ENCODE peak calls at places on chromosome 14, in six cellular contexts. One of them, this sample, is unnamed.

GRCh38 chr14:99601301-99601945 is 2.6 kb downstream of the CCDC85C start:
- DNase-seq in memory B cell: no peak
- DNase-seq in amniotic stem cell: no peak
- DNase-seq in ovary: no peak
- DNase-seq in HTR-8/SVneo: no peak
- DNase-seq in tibial artery: no peak
- DNase-seq in this sample: no peak

GRCh38 chr14:87888136-87888999 is 104.6 kb downstream of the GALC start:
- DNase-seq in memory B cell: no peak
- DNase-seq in amniotic stem cell: no peak
- DNase-seq in ovary: no peak
- DNase-seq in HTR-8/SVneo: no peak
- DNase-seq in tibial artery: peak
- DNase-seq in this sample: no peak

GRCh38 chr14:59333668-59334067 is 131.5 kb downstream of the GPR135 start:
- DNase-seq in memory B cell: no peak
- DNase-seq in amniotic stem cell: peak
- DNase-seq in ovary: no peak
- DNase-seq in HTR-8/SVneo: peak
- DNase-seq in tibial artery: no peak
- DNase-seq in this sample: peak

GRCh38 chr14:74584966-74585365 is 27.1 kb downstream of the LTBP2 start:
- DNase-seq in memory B cell: no peak
- DNase-seq in amniotic stem cell: no peak
- DNase-seq in ovary: no peak
- DNase-seq in HTR-8/SVneo: no peak
- DNase-seq in tibial artery: no peak
- DNase-seq in this sample: no peak

GRCh38 chr14:41865894-41866293 is 259.2 kb downstream of the LRFN5 start:
- DNase-seq in memory B cell: no peak
- DNase-seq in amniotic stem cell: no peak
- DNase-seq in ovary: no peak
- DNase-seq in HTR-8/SVneo: no peak
- DNase-seq in tibial artery: no peak
- DNase-seq in this sample: no peak

GRCh38 chr14:65810326-65810725 is 397.8 kb downstream of the FUT8 start:
- DNase-seq in memory B cell: no peak
- DNase-seq in amniotic stem cell: no peak
- DNase-seq in ovary: no peak
- DNase-seq in HTR-8/SVneo: no peak
- DNase-seq in tibial artery: no peak
- DNase-seq in this sample: no peak

GRCh38 chr14:77407158-77407557 is 16.2 kb downstream of the NOXRED1 start:
- DNase-seq in memory B cell: no peak
- DNase-seq in amniotic stem cell: no peak
- DNase-seq in ovary: no peak
- DNase-seq in HTR-8/SVneo: no peak
- DNase-seq in tibial artery: no peak
- DNase-seq in this sample: no peak

GRCh38 chr14:91731018-91731417 is 868 bp downstream of the CATSPERB start:
- DNase-seq in memory B cell: no peak
- DNase-seq in amniotic stem cell: no peak
- DNase-seq in ovary: no peak
- DNase-seq in HTR-8/SVneo: no peak
- DNase-seq in tibial artery: no peak
- DNase-seq in this sample: no peak

GRCh38 chr14:106850913-106851825 is 1324.8 kb downstream of the TMEM121 start:
- DNase-seq in memory B cell: peak
- DNase-seq in amniotic stem cell: no peak
- DNase-seq in ovary: no peak
- DNase-seq in HTR-8/SVneo: no peak
- DNase-seq in tibial artery: no peak
- DNase-seq in this sample: no peak

GRCh38 chr14:28767239-28767850 is 758 bp downstream of the FOXG1 start:
- DNase-seq in memory B cell: no peak
- DNase-seq in amniotic stem cell: no peak
- DNase-seq in ovary: no peak
- DNase-seq in HTR-8/SVneo: no peak
- DNase-seq in tibial artery: no peak
- DNase-seq in this sample: no peak

GRCh38 chr14:67566908-67567307 is 33.2 kb downstream of the PIGH start:
- DNase-seq in memory B cell: no peak
- DNase-seq in amniotic stem cell: no peak
- DNase-seq in ovary: peak
- DNase-seq in HTR-8/SVneo: no peak
- DNase-seq in tibial artery: no peak
- DNase-seq in this sample: no peak

GRCh38 chr14:102187044-102187443 is 47.3 kb downstream of the WDR20 start:
- DNase-seq in memory B cell: no peak
- DNase-seq in amniotic stem cell: peak
- DNase-seq in ovary: no peak
- DNase-seq in HTR-8/SVneo: peak
- DNase-seq in tibial artery: no peak
- DNase-seq in this sample: no peak

GRCh38 chr14:84493779-84494178 is 1036.2 kb upstream of the FLRT2 start:
- DNase-seq in memory B cell: no peak
- DNase-seq in amniotic stem cell: no peak
- DNase-seq in ovary: no peak
- DNase-seq in HTR-8/SVneo: no peak
- DNase-seq in tibial artery: no peak
- DNase-seq in this sample: no peak

GRCh38 chr14:23538785-23539184 is 12.8 kb downstream of the ZFHX2 start:
- DNase-seq in memory B cell: no peak
- DNase-seq in amniotic stem cell: no peak
- DNase-seq in ovary: no peak
- DNase-seq in HTR-8/SVneo: no peak
- DNase-seq in tibial artery: no peak
- DNase-seq in this sample: no peak

GRCh38 chr14:105283028-105283427 is 17.8 kb downstream of the BRF1 start:
- DNase-seq in memory B cell: no peak
- DNase-seq in amniotic stem cell: no peak
- DNase-seq in ovary: no peak
- DNase-seq in HTR-8/SVneo: no peak
- DNase-seq in tibial artery: no peak
- DNase-seq in this sample: no peak

GRCh38 chr14:68178282-68178681 is 358.7 kb downstream of the RAD51B start:
- DNase-seq in memory B cell: no peak
- DNase-seq in amniotic stem cell: no peak
- DNase-seq in ovary: no peak
- DNase-seq in HTR-8/SVneo: no peak
- DNase-seq in tibial artery: no peak
- DNase-seq in this sample: no peak

GRCh38 chr14:104557766-104558165 is 21.8 kb upstream of the C14orf180 start:
- DNase-seq in memory B cell: no peak
- DNase-seq in amniotic stem cell: no peak
- DNase-seq in ovary: no peak
- DNase-seq in HTR-8/SVneo: no peak
- DNase-seq in tibial artery: no peak
- DNase-seq in this sample: no peak

GRCh38 chr14:100439781-100440180 is 116.6 kb downstream of the SLC25A47 start:
- DNase-seq in memory B cell: no peak
- DNase-seq in amniotic stem cell: no peak
- DNase-seq in ovary: peak
- DNase-seq in HTR-8/SVneo: no peak
- DNase-seq in tibial artery: no peak
- DNase-seq in this sample: no peak

GRCh38 chr14:87615822-87616679 is 376.9 kb downstream of the GALC start:
- DNase-seq in memory B cell: no peak
- DNase-seq in amniotic stem cell: no peak
- DNase-seq in ovary: peak
- DNase-seq in HTR-8/SVneo: peak
- DNase-seq in tibial artery: peak
- DNase-seq in this sample: no peak

GRCh38 chr14:94079891-94080605 is 954 bp downstream of the DDX24 start:
- DNase-seq in memory B cell: peak
- DNase-seq in amniotic stem cell: no peak
- DNase-seq in ovary: no peak
- DNase-seq in HTR-8/SVneo: no peak
- DNase-seq in tibial artery: no peak
- DNase-seq in this sample: no peak

GRCh38 chr14:52871606-52872005 is 79.2 kb downstream of the FERMT2 start:
- DNase-seq in memory B cell: no peak
- DNase-seq in amniotic stem cell: no peak
- DNase-seq in ovary: no peak
- DNase-seq in HTR-8/SVneo: peak
- DNase-seq in tibial artery: no peak
- DNase-seq in this sample: no peak

GRCh38 chr14:71492346-71492745 is 439.9 kb upstream of the RGS6 start:
- DNase-seq in memory B cell: no peak
- DNase-seq in amniotic stem cell: no peak
- DNase-seq in ovary: no peak
- DNase-seq in HTR-8/SVneo: no peak
- DNase-seq in tibial artery: no peak
- DNase-seq in this sample: no peak

GRCh38 chr14:34792593-34792992 is 78.2 kb upstream of the CFL2 start:
- DNase-seq in memory B cell: no peak
- DNase-seq in amniotic stem cell: no peak
- DNase-seq in ovary: no peak
- DNase-seq in HTR-8/SVneo: no peak
- DNase-seq in tibial artery: no peak
- DNase-seq in this sample: no peak

GRCh38 chr14:31950760-31951637 is 126.1 kb upstream of the ARHGAP5 start:
- DNase-seq in memory B cell: no peak
- DNase-seq in amniotic stem cell: no peak
- DNase-seq in ovary: peak
- DNase-seq in HTR-8/SVneo: peak
- DNase-seq in tibial artery: peak
- DNase-seq in this sample: peak

GRCh38 chr14:52895000-52895399 is 55.9 kb downstream of the FERMT2 start:
- DNase-seq in memory B cell: no peak
- DNase-seq in amniotic stem cell: no peak
- DNase-seq in ovary: no peak
- DNase-seq in HTR-8/SVneo: peak
- DNase-seq in tibial artery: no peak
- DNase-seq in this sample: no peak

GRCh38 chr14:53962954-53963490 is 6.4 kb upstream of the BMP4 start:
- DNase-seq in memory B cell: no peak
- DNase-seq in amniotic stem cell: no peak
- DNase-seq in ovary: no peak
- DNase-seq in HTR-8/SVneo: no peak
- DNase-seq in tibial artery: no peak
- DNase-seq in this sample: no peak

GRCh38 chr14:50823051-50823762 is 7.8 kb downstream of the NIN start:
- DNase-seq in memory B cell: no peak
- DNase-seq in amniotic stem cell: no peak
- DNase-seq in ovary: no peak
- DNase-seq in HTR-8/SVneo: no peak
- DNase-seq in tibial artery: no peak
- DNase-seq in this sample: no peak

GRCh38 chr14:100896369-100897060 is 7.0 kb downstream of the RTL1 start:
- DNase-seq in memory B cell: no peak
- DNase-seq in amniotic stem cell: no peak
- DNase-seq in ovary: peak
- DNase-seq in HTR-8/SVneo: no peak
- DNase-seq in tibial artery: no peak
- DNase-seq in this sample: no peak

GRCh38 chr14:76782885-76783566 is 21.8 kb downstream of the VASH1 start:
- DNase-seq in memory B cell: no peak
- DNase-seq in amniotic stem cell: no peak
- DNase-seq in ovary: no peak
- DNase-seq in HTR-8/SVneo: no peak
- DNase-seq in tibial artery: no peak
- DNase-seq in this sample: no peak

GRCh38 chr14:29016050-29016900 is 249.7 kb downstream of the FOXG1 start:
- DNase-seq in memory B cell: no peak
- DNase-seq in amniotic stem cell: no peak
- DNase-seq in ovary: no peak
- DNase-seq in HTR-8/SVneo: peak
- DNase-seq in tibial artery: no peak
- DNase-seq in this sample: no peak

GRCh38 chr14:51527073-51527472 is 124.6 kb upstream of the FRMD6 start:
- DNase-seq in memory B cell: no peak
- DNase-seq in amniotic stem cell: no peak
- DNase-seq in ovary: no peak
- DNase-seq in HTR-8/SVneo: no peak
- DNase-seq in tibial artery: no peak
- DNase-seq in this sample: no peak

GRCh38 chr14:60700598-60700997 is 23.6 kb downstream of the SIX4 start:
- DNase-seq in memory B cell: no peak
- DNase-seq in amniotic stem cell: no peak
- DNase-seq in ovary: no peak
- DNase-seq in HTR-8/SVneo: no peak
- DNase-seq in tibial artery: no peak
- DNase-seq in this sample: no peak

GRCh38 chr14:67514650-67515385 is 18.3 kb upstream of the PLEKHH1 start:
- DNase-seq in memory B cell: peak
- DNase-seq in amniotic stem cell: peak
- DNase-seq in ovary: peak
- DNase-seq in HTR-8/SVneo: peak
- DNase-seq in tibial artery: peak
- DNase-seq in this sample: peak

GRCh38 chr14:94390372-94391086 is 2.1 kb upstream of the SERPINA1 start:
- DNase-seq in memory B cell: no peak
- DNase-seq in amniotic stem cell: no peak
- DNase-seq in ovary: no peak
- DNase-seq in HTR-8/SVneo: peak
- DNase-seq in tibial artery: peak
- DNase-seq in this sample: peak

GRCh38 chr14:65462411-65462810 is 49.9 kb downstream of the FUT8 start:
- DNase-seq in memory B cell: no peak
- DNase-seq in amniotic stem cell: no peak
- DNase-seq in ovary: no peak
- DNase-seq in HTR-8/SVneo: peak
- DNase-seq in tibial artery: no peak
- DNase-seq in this sample: no peak